ENCODE peak calls at places on chromosomes 2 and 18, in six cellular contexts. V is body of pancreas, L is A549, E is sigmoid colon, D is breast epithelium, W is K562. S is an unnamed sample. For H3K4me1, the result is how much of the 10 kb centered on the place peaks cover.

GRCh38 chr2:215790548-215791421 is 222.6 kb downstream of the MREG start:
- DNase-seq in V (no peak), L (no peak), E (no peak), D (no peak), W (no peak), S (no peak)

GRCh38 chr18:49206717-49207116 is 253.7 kb downstream of the DYM start:
- DNase-seq in V (no peak), L (no peak), E (no peak), D (no peak), W (no peak), S (no peak)

GRCh38 chr18:6355789-6356589 is 58.7 kb downstream of the L3MBTL4 start:
- DNase-seq in V (no peak), L (peak), E (no peak), D (no peak), W (no peak), S (no peak)

GRCh38 chr2:33136570-33136969 is 189.8 kb downstream of the LTBP1 start:
- DNase-seq in V (no peak), L (no peak), E (no peak), D (no peak), W (no peak), S (no peak)

GRCh38 chr2:69023236-69023635 is 10.3 kb downstream of the ANTXR1 start:
- DNase-seq in V (no peak), L (no peak), E (no peak), D (no peak), W (no peak), S (no peak)

GRCh38 chr2:37890893-37891495 is 34.1 kb upstream of the RMDN2 start:
- DNase-seq in V (peak), L (peak), E (peak), D (peak), W (peak), S (peak)

GRCh38 chr2:152475982-152476381 is 141.0 kb downstream of the FMNL2 start:
- DNase-seq in V (no peak), L (peak), E (no peak), D (no peak), W (no peak), S (no peak)

GRCh38 chr18:21194871-21195771 is 46.9 kb upstream of the GREB1L start:
- DNase-seq in V (no peak), L (peak), E (no peak), D (no peak), W (peak), S (no peak)

GRCh38 chr18:12278765-12279682 is 24.9 kb downstream of the CIDEA start:
- DNase-seq in V (peak), L (no peak), E (peak), D (peak), W (no peak), S (peak)

GRCh38 chr2:157229572-157229971 is 27.9 kb upstream of the GALNT5 start:
- DNase-seq in V (no peak), L (no peak), E (no peak), D (no peak), W (no peak), S (no peak)

GRCh38 chr18:5955861-5956260 is 60.5 kb upstream of the TMEM200C start:
- DNase-seq in V (no peak), L (no peak), E (no peak), D (no peak), W (no peak), S (no peak)

GRCh38 chr2:1628893-1629292 is 115.4 kb downstream of the PXDN start:
- DNase-seq in V (peak), L (no peak), E (peak), D (peak), W (no peak), S (peak)

GRCh38 chr18:21100141-21100540 is 11.5 kb downstream of the ROCK1 start:
- DNase-seq in V (no peak), L (no peak), E (no peak), D (no peak), W (no peak), S (no peak)

GRCh38 chr2:73862987-73863386 is 29.8 kb upstream of the ACTG2 start:
- DNase-seq in V (peak), L (no peak), E (no peak), D (peak), W (no peak), S (no peak)

GRCh38 chr2:9554841-9555337 is 741 bp downstream of the ADAM17 start:
- DNase-seq in V (peak), L (peak), E (no peak), D (peak), W (peak), S (peak)

GRCh38 chr18:54765636-54766035 is 62.6 kb upstream of the RAB27B start:
- DNase-seq in V (peak), L (no peak), E (no peak), D (no peak), W (peak), S (no peak)

GRCh38 chr2:188114014-188114413 is 177.7 kb upstream of the GULP1 start:
- DNase-seq in V (no peak), L (peak), E (no peak), D (no peak), W (no peak), S (no peak)

GRCh38 chr2:166411473-166412230 is 35.9 kb upstream of the SCN9A start:
- DNase-seq in V (no peak), L (peak), E (no peak), D (no peak), W (no peak), S (no peak)

GRCh38 chr18:34999734-35000397 is 41.3 kb upstream of the MAPRE2 start:
- DNase-seq in V (no peak), L (no peak), E (no peak), D (no peak), W (no peak), S (no peak)

GRCh38 chr2:189147989-189148388 is 31.6 kb downstream of the COL5A2 start:
- DNase-seq in V (no peak), L (no peak), E (no peak), D (no peak), W (no peak), S (no peak)

GRCh38 chr2:160210599-160211138 is 10.6 kb upstream of the ITGB6 start:
- DNase-seq in V (peak), L (peak), E (peak), D (peak), W (peak), S (peak)

GRCh38 chr2:234773129-234773528 is 178.7 kb upstream of the SH3BP4 start:
- DNase-seq in V (no peak), L (no peak), E (no peak), D (no peak), W (no peak), S (no peak)

GRCh38 chr18:25982961-25983360 is 107.5 kb downstream of the SS18 start:
- DNase-seq in V (no peak), L (no peak), E (no peak), D (no peak), W (no peak), S (no peak)
- TF ChIP-seq CTCF in V (no peak), L (no peak), E (no peak), D (no peak), W (no peak), S (no peak)

DNA sequence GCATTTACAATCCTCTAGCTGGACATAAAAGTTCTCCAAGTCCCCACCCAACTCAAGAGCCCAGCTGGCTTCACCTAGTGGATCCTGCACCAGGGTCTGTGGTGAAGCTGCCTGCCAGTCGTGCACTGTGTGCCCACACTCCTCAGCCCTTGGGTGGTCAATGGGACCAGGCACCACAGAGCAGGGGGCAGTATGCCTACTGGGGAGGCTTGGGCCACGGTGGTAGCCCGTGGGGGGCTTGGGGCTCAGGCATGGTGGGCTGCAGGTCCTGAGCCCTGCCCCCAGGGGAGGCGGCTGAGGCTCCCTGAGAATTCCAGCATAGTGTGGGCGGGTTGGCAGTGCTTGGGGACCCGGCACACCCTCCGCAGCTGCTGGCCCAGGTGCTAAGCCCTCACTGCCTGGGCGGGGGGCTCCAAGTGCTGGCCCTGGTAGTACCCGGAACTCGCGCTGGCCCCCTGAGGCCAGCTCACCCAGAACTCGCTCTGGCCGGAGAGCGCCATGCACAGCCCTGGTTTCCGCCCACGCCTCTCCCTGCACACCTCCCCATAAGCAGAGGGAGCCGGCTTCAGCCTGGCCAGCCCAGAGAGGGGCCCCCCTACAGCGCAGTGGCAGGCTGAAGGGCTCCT is 1473.4 kb downstream of the SUCLG1 start:
- DNase-seq in V (no peak), L (no peak), E (no peak), D (no peak), W (no peak), S (no peak)
- TF ChIP-seq POLR2A in V (no peak), L (no peak), E (no peak), D (no peak), W (no peak), S (no peak)

GRCh38 chr2:236998250-236998649 is 87.4 kb upstream of the COPS8 start:
- DNase-seq in V (peak), L (peak), E (no peak), D (no peak), W (no peak), S (no peak)

GRCh38 chr2:236998758-236999157 is 86.9 kb upstream of the COPS8 start:
- DNase-seq in V (peak), L (peak), E (no peak), D (no peak), W (no peak), S (no peak)

GRCh38 chr2:236997086-236997485 is 88.6 kb upstream of the COPS8 start:
- DNase-seq in V (peak), L (no peak), E (no peak), D (no peak), W (no peak), S (no peak)

DNA sequence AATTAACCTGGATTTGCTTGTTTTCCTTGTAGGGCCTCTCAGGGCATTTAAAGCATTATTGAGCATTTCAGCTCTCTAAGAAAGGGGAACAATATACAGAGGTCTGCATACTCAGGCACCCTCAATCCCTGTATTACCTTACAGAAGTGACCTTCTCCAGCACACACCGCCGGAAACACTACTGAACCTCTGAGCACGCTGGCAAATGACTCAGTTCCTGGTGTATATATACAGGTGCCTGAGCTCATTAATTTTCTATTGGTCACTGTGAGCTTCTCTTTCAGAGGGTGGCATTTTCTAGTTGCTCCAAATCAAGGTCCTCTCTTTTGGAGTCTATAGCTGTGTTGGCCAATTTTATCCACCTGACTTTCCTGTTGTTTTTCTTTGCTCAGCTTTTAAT is 85.2 kb upstream of the COPS8 start:
- DNase-seq in V (no peak), L (no peak), E (no peak), D (no peak), W (no peak), S (no peak)
- H3K4me1 ChIP-seq in V (under half), L (under half), E (under half), D (under half), W (under half), S (under half)

DNA sequence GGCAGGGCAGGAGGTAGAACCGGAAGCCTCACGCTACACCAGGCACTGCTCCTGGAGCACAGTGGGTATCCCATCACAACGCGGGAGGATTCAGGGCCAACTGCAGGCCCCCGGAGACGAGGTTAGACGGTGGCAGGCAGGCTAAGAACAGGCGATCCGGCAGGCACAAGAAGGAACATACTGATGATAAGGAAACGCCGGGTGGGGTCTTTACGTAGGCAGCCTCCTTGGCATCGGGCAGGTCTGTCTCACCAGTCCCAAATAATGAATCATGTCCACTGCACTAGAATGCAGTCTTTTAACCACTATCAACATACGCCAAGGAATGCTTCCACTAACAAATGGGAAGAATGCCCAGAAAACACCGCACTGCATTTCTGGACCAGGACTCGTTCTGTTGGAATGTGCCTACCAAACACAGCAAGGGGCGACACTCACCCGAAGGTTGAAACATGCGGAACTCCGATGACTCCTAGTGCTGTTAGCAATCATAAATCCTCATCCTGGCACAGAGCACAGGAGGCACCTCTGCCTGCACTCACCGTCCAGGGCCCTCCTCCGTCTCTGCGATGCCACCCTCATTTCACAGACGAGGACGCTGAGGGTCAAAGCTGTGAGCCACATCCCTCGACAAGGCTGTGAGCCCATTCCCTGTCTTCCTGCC is 35.2 kb downstream of the ZNF516 start:
- DNase-seq in V (peak), L (peak), E (peak), D (peak), W (no peak), S (no peak)
- TF ChIP-seq CTCF in V (no peak), L (no peak), E (no peak), D (no peak), W (no peak), S (no peak)

DNA sequence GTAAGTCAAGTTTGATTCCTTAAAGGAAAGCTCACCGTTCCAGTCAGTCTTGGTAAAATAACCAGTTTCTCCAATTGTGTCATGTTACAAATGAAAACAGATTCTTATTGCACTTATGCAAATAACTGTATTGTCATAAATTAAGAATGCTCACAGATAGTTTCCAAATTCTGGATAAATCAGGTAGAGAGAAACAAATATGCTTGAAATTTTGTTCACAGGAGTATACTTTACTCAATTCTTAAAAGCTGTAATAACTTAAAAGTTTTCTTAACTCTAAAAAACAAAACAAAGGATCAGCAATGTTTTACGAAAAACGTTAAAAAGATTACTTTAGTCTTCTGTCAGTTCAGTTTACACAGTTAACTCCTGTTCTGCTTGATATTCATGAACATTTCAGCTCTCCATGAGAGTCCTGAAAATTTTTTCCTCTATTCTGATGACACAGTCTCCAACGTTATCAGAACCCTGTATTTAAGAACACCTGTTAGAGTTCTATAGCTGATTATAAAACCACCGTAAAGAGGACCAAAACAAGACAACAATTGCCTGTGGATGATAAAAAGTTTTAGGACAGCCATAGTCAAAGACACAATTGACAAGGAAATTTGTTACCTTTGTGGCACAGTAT is 4.4 kb downstream of the GAL3ST2 start:
- DNase-seq in V (no peak), L (no peak), E (no peak), D (no peak), W (no peak), S (no peak)
- TF ChIP-seq POLR2A in V (no peak), L (no peak), E (no peak), D (no peak), W (no peak), S (no peak)